ENCODE peak calls at places on chromosomes 7 and 10, in five cellular contexts. D, P, E, S and W are unnamed samples.

GRCh38 chr10:49300140-49300974 is 1.4 kb downstream of the C10orf71 start:
- DNase-seq in D (peak; percentile 8), P (no peak), E (no peak), S (no peak), W (no peak)

GRCh38 chr10:20040012-20040411 is 223.8 kb downstream of the PLXDC2 start:
- DNase-seq in E (no peak), P (no peak), D (no peak), S (no peak), W (no peak)

GRCh38 chr7:101546308-101546936 is 82.7 kb downstream of the MYL10 start:
- DNase-seq in P (no peak), E (peak; percentile 13), S (no peak), D (no peak), W (no peak)

GRCh38 chr7:80699030-80699638 is 60.7 kb downstream of the CD36 start:
- DNase-seq in S (no peak), P (peak; percentile 69), E (no peak), D (peak; percentile 55), W (peak; percentile 61)

GRCh38 chr10:33697016-33697415 is 362.5 kb upstream of the NRP1 start:
- DNase-seq in E (no peak), S (no peak), D (no peak), P (no peak), W (no peak)

GRCh38 chr10:127834221-127834620 is 58.5 kb downstream of the CLRN3 start:
- DNase-seq in P (no peak), E (no peak), D (no peak), S (no peak), W (no peak)

GRCh38 chr10:33036670-33037069 is 78.6 kb upstream of the ITGB1 start:
- DNase-seq in D (no peak), P (no peak), E (no peak), S (no peak), W (no peak)

GRCh38 chr10:79061441-79062315 is 7.1 kb upstream of the ZMIZ1 start:
- DNase-seq in P (peak; percentile 82), E (peak; percentile 28), D (no peak), S (no peak), W (no peak)

GRCh38 chr10:37960738-37961137 is 15.7 kb downstream of the ZNF25 start:
- DNase-seq in E (no peak), P (no peak), S (no peak), D (no peak), W (no peak)

GRCh38 chr7:52168085-52168484 is 851.5 kb upstream of the COBL start:
- DNase-seq in D (no peak), S (no peak), P (no peak), E (no peak), W (no peak)

GRCh38 chr7:23654508-23654907 is 25.5 kb upstream of the FAM221A start:
- DNase-seq in S (no peak), D (no peak), E (no peak), P (peak; percentile 52), W (peak; percentile 26)